ENCODE peak calls at places on chromosomes 11 and 22, in eight cellular contexts. F is IMR-90, J is ovary, N is heart left ventricle, S is tibial nerve, G is A549, H is right lobe of liver, P is HCT116. E is an unnamed sample.

GRCh38 chr11:126153999-126154398 is 57.5 kb downstream of the RPUSD4 start:
- DNase-seq in F (peak; percentile 92), J (no peak), N (no peak), S (no peak), G (no peak), H (peak; percentile 4), P (peak; percentile 10), E (no peak)

GRCh38 chr11:27718346-27718852 is 18.1 kb upstream of the BDNF start:
- DNase-seq in F (peak; percentile 95), J (no peak), N (no peak), S (no peak), G (peak; percentile 93), H (no peak), P (peak; percentile 73), E (no peak)

GRCh38 chr22:41818011-41818410 is 14.9 kb upstream of the SREBF2 start:
- DNase-seq in F (no peak), J (no peak), N (no peak), S (no peak), G (no peak), H (no peak), P (no peak), E (no peak)

GRCh38 chr11:105789579-105789978 is 179.7 kb downstream of the GRIA4 start:
- DNase-seq in F (no peak), J (no peak), N (no peak), S (no peak), G (no peak), H (no peak), P (no peak), E (no peak)

GRCh38 chr22:27110985-27111451 is 453.6 kb downstream of the MIAT start:
- DNase-seq in F (peak; percentile 71), J (no peak), N (no peak), S (no peak), G (peak; percentile 78), H (no peak), P (no peak), E (no peak)

GRCh38 chr22:46297151-46297819 is 615 bp downstream of the GTSE1 start:
- DNase-seq in F (peak; percentile 35), J (peak; percentile 51), N (no peak), S (no peak), G (no peak), H (no peak), P (no peak), E (no peak)

GRCh38 chr11:118838905-118839553 is 44.7 kb upstream of the CXCR5 start:
- DNase-seq in F (no peak), J (no peak), N (no peak), S (no peak), G (no peak), H (no peak), P (no peak), E (no peak)

GRCh38 chr11:7019500-7020182 is 505 bp downstream of the ZNF214 start:
- DNase-seq in F (peak; percentile 20), J (peak; percentile 49), N (peak; percentile 21), S (no peak), G (no peak), H (peak; percentile 55), P (no peak), E (no peak)

GRCh38 chr22:34297536-34298120 is 377.4 kb upstream of the LARGE1 start:
- DNase-seq in F (no peak), J (no peak), N (no peak), S (no peak), G (no peak), H (no peak), P (no peak), E (no peak)

DNA sequence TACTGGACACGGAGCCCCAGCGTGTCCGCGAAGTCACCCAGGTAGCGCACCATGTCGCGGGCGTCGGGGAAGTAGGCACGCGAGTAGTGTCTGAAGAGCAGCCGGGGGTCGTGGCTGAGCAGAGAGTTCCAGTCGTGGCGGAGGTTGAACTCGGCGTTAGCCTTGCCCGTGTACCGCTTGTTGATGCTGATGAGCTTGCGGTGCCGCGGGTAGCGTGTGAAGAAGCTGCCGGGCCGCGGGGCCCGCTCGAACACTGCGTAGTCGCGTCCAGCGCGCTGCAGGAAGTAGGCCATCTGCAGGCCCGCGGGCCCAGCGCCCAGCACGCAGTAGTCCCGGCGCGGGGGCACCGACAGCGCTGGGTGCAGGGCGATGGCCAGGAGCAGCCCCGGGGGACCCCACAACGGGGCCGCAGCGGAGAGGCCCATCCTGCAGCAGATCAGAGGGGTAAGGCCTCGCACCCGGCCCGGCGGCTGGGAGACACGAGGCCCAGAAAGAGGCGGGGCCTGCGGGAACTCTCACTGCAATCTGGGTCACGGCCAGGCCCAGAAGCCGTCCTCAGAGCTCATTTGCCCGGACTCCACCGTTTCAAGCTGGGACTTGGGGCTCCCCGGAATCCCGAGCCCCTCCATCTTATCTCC is 723 bp downstream of the FOXRED2 start:
- DNase-seq in F (no peak), J (peak; percentile 59), N (peak; percentile 35), S (no peak), G (no peak), H (no peak), P (no peak), E (no peak)
- TF ChIP-seq POLR2A in F (no peak), J (no peak), N (no peak), S (no peak), G (no peak), H (no peak), P (no peak), E (no peak)

DNA sequence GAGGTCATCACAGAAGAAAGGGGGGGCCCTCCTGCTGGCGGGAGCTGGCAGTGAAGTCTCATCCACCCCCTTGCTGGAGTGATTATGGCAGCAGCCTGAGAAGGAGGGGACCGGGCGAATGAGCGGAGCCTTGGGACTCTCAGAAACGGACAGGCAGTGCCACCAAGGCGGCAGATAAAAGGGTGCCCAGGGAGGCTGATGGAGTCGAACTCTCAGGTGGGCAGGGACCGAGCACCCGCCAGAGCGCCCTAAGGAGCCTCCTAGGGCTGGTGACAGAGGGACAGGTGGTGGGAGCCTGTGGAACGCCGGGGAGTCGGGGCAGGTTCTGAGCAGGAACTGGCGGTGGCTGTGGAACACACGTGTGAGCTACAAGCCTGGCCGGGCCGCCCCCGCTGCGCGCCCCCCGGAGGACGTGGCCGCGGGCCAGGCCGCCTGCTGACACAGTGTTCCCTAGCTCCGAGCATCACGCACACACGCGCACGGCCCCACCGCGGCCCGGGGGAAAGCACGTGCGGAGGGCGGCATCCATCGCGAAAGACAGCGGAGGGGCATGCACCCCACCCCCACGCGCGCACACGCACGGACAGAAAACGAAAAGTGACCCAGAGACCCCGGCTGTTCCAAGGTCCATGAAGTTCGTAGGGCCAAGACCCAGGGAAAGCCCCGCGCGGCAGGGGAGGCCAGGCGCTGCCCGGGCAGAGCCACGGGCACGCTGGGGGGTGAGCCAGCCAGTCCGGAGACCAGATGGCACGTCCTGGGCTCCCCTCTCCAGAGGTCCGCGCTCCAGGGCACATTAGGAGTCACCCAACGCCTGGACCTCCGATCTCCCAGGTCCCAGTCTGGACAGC is 1.0 kb downstream of the VWCE start:
- DNase-seq in F (peak; percentile 48), J (peak; percentile 88), N (peak; percentile 41), S (peak; percentile 47), G (peak; percentile 33), H (no peak), P (no peak), E (no peak)
- TF ChIP-seq CTCF in F (peak; percentile 7), J (no peak), N (no peak), S (peak; percentile 12), G (no peak), H (no peak), P (no peak), E (no peak)

GRCh38 chr11:133065847-133066485 is 466.3 kb downstream of the OPCML start:
- DNase-seq in F (no peak), J (no peak), N (no peak), S (no peak), G (no peak), H (no peak), P (no peak), E (peak; percentile 76)

GRCh38 chr11:133064961-133065360 is 467.3 kb downstream of the OPCML start:
- DNase-seq in F (no peak), J (no peak), N (no peak), S (no peak), G (no peak), H (no peak), P (no peak), E (no peak)

GRCh38 chr11:133070053-133070713 is 462.1 kb downstream of the OPCML start:
- DNase-seq in F (no peak), J (no peak), N (no peak), S (no peak), G (no peak), H (no peak), P (no peak), E (no peak)

GRCh38 chr11:133058501-133058900 is 473.8 kb downstream of the OPCML start:
- DNase-seq in F (no peak), J (no peak), N (no peak), S (no peak), G (no peak), H (no peak), P (no peak), E (no peak)

DNA sequence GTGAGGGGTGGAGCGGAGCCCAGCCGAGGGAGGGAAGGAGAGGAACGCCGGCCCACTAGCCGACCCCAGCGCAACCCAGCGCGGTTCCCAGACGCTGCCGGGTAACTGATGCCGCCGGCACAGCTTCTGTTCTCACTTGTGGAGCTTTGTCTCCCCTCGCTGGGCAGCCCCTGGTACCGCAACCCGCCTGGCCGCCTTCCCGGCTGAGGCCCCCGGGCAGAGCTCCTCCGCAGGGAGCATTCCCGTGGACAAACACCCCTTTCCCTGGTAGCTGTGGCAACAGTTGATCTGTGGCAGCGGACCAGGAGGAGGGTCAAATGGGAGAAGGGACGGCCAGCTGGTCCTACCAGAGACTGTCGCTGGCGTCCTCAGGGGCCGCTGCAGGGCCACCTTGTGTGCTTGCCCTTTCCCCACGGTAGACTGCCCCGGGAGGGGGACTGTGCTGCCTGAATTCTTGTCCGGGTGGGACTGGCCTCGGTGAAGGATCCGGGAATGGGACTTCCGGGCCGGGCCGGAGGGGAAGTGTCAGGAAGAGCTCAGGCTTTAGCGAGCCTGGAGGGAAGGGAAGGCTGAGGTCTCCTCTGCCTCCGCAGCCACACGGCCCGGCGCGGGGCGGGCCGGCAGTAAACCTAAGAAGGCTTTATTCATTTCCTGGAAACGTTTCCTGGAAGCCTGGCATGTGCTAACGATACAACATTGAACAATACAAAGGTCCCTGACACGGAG is 468.0 kb downstream of the OPCML start:
- DNase-seq in F (peak; percentile 48), J (peak; percentile 38), N (peak; percentile 56), S (peak; percentile 50), G (no peak), H (peak; percentile 76), P (no peak), E (peak; percentile 39)
- H3K4me3 ChIP-seq in F (peak overlapping the region; percentile 44), J (peak overlapping the region; percentile 28), N (peak overlapping the region; percentile 50), S (peak overlapping the region; percentile 49), G (no peak overlapping the region), H (peak overlapping the region; percentile 46), P (no peak overlapping the region), E (peak overlapping the region; percentile 15)

GRCh38 chr11:47165294-47165840 is 11.3 kb downstream of the ARFGAP2 start:
- DNase-seq in F (no peak), J (no peak), N (no peak), S (no peak), G (no peak), H (no peak), P (no peak), E (no peak)

GRCh38 chr11:47164321-47164720 is 12.4 kb downstream of the ARFGAP2 start:
- DNase-seq in F (no peak), J (no peak), N (no peak), S (no peak), G (no peak), H (no peak), P (no peak), E (no peak)

GRCh38 chr11:47162426-47162825 is 14.3 kb downstream of the ARFGAP2 start:
- DNase-seq in F (no peak), J (no peak), N (no peak), S (no peak), G (no peak), H (no peak), P (no peak), E (no peak)

GRCh38 chr11:47163198-47163597 is 13.5 kb downstream of the ARFGAP2 start:
- DNase-seq in F (no peak), J (no peak), N (no peak), S (no peak), G (no peak), H (no peak), P (no peak), E (no peak)

GRCh38 chr11:47163898-47164297 is 12.8 kb downstream of the ARFGAP2 start:
- DNase-seq in F (no peak), J (no peak), N (no peak), S (no peak), G (no peak), H (no peak), P (no peak), E (no peak)
- TF ChIP-seq POLR2A in F (no peak), J (no peak), N (no peak), S (no peak), G (no peak), H (no peak), P (no peak), E (no peak)

E was measured in lower leg skin.